ENCODE peak calls at places on chromosomes 16 and 17, in nine cellular contexts. F is Peyer's patch; D is stimulated activated CD8-positive, alpha-beta memory T cell treated with anti-CD3 and anti-CD28 coated beads, Interleukin-4, amount 100 ng/mL, for 24 hours; W is activated CD4-positive, alpha-beta memory T cell treated with anti-CD3 and anti-CD28 coated beads for 36 hours; X is NCI-H748 treated with DMSO at 0.1 percent for 48 hours; L is BJ; N is NCI-H2081; M is kidney glomerular epithelial cell; R is EL. C is an unnamed sample.

GRCh38 chr17:219696-220095 is 38.2 kb upstream of the DOC2B start:
- DNase-seq in F (no peak), M (no peak), L (no peak), R (no peak), N (no peak), W (no peak), D (no peak), X (no peak), C (no peak)

GRCh38 chr17:41308918-41309359 is at the start of gene KRTAP16-1:
- DNase-seq in M (no peak), L (no peak), R (no peak), N (peak; percentile 64), X (no peak), W (peak; percentile 64), D (no peak), F (peak; percentile 42), C (no peak)

GRCh38 chr16:74725641-74726040 is 25.0 kb upstream of the MLKL start:
- DNase-seq in M (no peak), X (no peak), R (no peak), N (no peak), D (no peak), F (no peak), L (no peak), W (no peak), C (no peak)

GRCh38 chr17:17503566-17504130 is 7.5 kb upstream of the RASD1 start:
- DNase-seq in N (no peak), W (no peak), M (no peak), F (no peak), D (no peak), R (no peak), L (no peak), X (no peak), C (no peak)

GRCh38 chr17:44097110-44097810 is 26.2 kb downstream of the HDAC5 start:
- DNase-seq in D (no peak), F (no peak), X (no peak), N (no peak), R (peak; percentile 86), L (peak; percentile 74), W (no peak), M (no peak), C (no peak)

GRCh38 chr17:80113033-80113484 is 11.7 kb downstream of the GAA start:
- DNase-seq in D (no peak), L (no peak), F (no peak), X (no peak), N (no peak), M (no peak), W (no peak), R (no peak), C (no peak)

GRCh38 chr17:80055597-80055996 is 19.2 kb downstream of the CCDC40 start:
- DNase-seq in L (no peak), X (no peak), F (no peak), M (no peak), N (no peak), W (no peak), D (no peak), R (no peak), C (no peak)

GRCh38 chr16:5374184-5374583 is 276.6 kb upstream of the EEF2KMT start:
- DNase-seq in L (no peak), N (no peak), M (no peak), W (no peak), F (no peak), R (no peak), X (no peak), D (no peak), C (no peak)

GRCh38 chr17:29826045-29826692 is 103.9 kb downstream of the SSH2 start:
- DNase-seq in R (no peak), F (no peak), X (peak; percentile 26), N (no peak), W (no peak), M (no peak), D (no peak), L (no peak), C (no peak)

GRCh38 chr16:49876716-49877129 is 20.8 kb upstream of the ZNF423 start:
- DNase-seq in N (no peak), D (no peak), L (no peak), M (peak; percentile 25), F (no peak), W (peak; percentile 57), X (no peak), R (peak; percentile 25), C (no peak)

GRCh38 chr16:16018705-16019104 is 69.3 kb downstream of the ABCC1 start:
- DNase-seq in X (no peak), W (no peak), D (no peak), R (peak; percentile 29), N (no peak), M (no peak), L (no peak), F (no peak), C (no peak)

C was measured in AG09319.